ENCODE peak calls at places on chromosome 6, in ten cellular contexts. A is BE2C; U is stimulated activated CD8-positive, alpha-beta memory T cell treated with anti-CD3 and anti-CD28 coated beads, Interleukin-7, amount 100 ng/mL, for 4 hours; N is IMR-90; W is foreskin fibroblast; Y is brain microvascular endothelial cell; H is ELR; E is nephron progenitor cell; F is aorta; M is activated effector memory CD4-positive, alpha-beta T cell treated with Interleukin-2 at 50 U/mL for 16 hours. Z is an unnamed sample.
A peak's percentile ranks its signal among the peaks of the same experiment; 100 is the strongest.

GRCh38 chr6:116291701-116292396 is 12.1 kb upstream of the TSPYL1 start:
- DNase-seq in A (no peak), U (no peak), N (no peak), W (no peak), Y (no peak), H (no peak), E (no peak), F (no peak), M (no peak), Z (no peak)

GRCh38 chr6:12963566-12963965 is 247.0 kb downstream of the PHACTR1 start:
- DNase-seq in A (no peak), U (no peak), N (no peak), W (no peak), Y (no peak), H (no peak), E (no peak), F (no peak), M (no peak), Z (no peak)

GRCh38 chr6:111871207-111871606 is 2.0 kb downstream of the FYN start:
- DNase-seq in A (no peak), U (peak; percentile 39), N (no peak), W (no peak), Y (no peak), H (peak; percentile 10), E (no peak), F (no peak), M (no peak), Z (no peak)

GRCh38 chr6:150163970-150164369 is 21.1 kb downstream of the PPP1R14C start:
- DNase-seq in A (no peak), U (no peak), N (no peak), W (no peak), Y (no peak), H (no peak), E (no peak), F (no peak), M (no peak), Z (no peak)

GRCh38 chr6:163427498-163428254 is 13.2 kb downstream of the QKI start:
- DNase-seq in A (no peak), U (no peak), N (peak; percentile 82), W (peak; percentile 30), Y (no peak), H (peak; percentile 68), E (no peak), F (no peak), M (no peak), Z (peak; percentile 79)

GRCh38 chr6:160265869-160266476 is 7.4 kb upstream of the SLC22A2 start:
- DNase-seq in A (no peak), U (no peak), N (no peak), W (no peak), Y (no peak), H (no peak), E (no peak), F (no peak), M (no peak), Z (no peak)

GRCh38 chr6:44166591-44167184 is 8.1 kb downstream of the CAPN11 start:
- DNase-seq in A (no peak), U (no peak), N (no peak), W (no peak), Y (no peak), H (peak; percentile 28), E (no peak), F (no peak), M (no peak), Z (peak; percentile 15)

GRCh38 chr6:106666290-106667021 is 37.1 kb downstream of the QRSL1 start:
- DNase-seq in A (no peak), U (no peak), N (no peak), W (no peak), Y (no peak), H (no peak), E (no peak), F (no peak), M (no peak), Z (no peak)

GRCh38 chr6:166707045-166707444 is 80.0 kb upstream of the RPS6KA2 start:
- DNase-seq in A (peak; percentile 77), U (no peak), N (peak; percentile 8), W (no peak), Y (peak; percentile 43), H (peak; percentile 4), E (peak; percentile 64), F (no peak), M (no peak), Z (peak; percentile 55)

GRCh38 chr6:122930252-122931180 is 65.5 kb upstream of the CLVS2 start:
- DNase-seq in A (no peak), U (no peak), N (no peak), W (no peak), Y (no peak), H (no peak), E (no peak), F (no peak), M (no peak), Z (no peak)

GRCh38 chr6:72784071-72784470 is 162.2 kb downstream of the KCNQ5 start:
- DNase-seq in A (no peak), U (no peak), N (peak; percentile 42), W (no peak), Y (peak; percentile 20), H (peak; percentile 68), E (no peak), F (no peak), M (no peak), Z (no peak)

GRCh38 chr6:22313796-22314195 is 17.0 kb upstream of the PRL start:
- DNase-seq in A (no peak), U (no peak), N (no peak), W (no peak), Y (no peak), H (no peak), E (no peak), F (no peak), M (no peak), Z (no peak)

GRCh38 chr6:35850209-35850608 is 45.1 kb downstream of the LHFPL5 start:
- DNase-seq in A (no peak), U (no peak), N (no peak), W (no peak), Y (no peak), H (no peak), E (no peak), F (no peak), M (no peak), Z (no peak)

GRCh38 chr6:151300267-151300930 is 60.6 kb downstream of the AKAP12 start:
- DNase-seq in A (no peak), U (no peak), N (no peak), W (no peak), Y (no peak), H (no peak), E (no peak), F (no peak), M (no peak), Z (no peak)

Z was measured in SJCRH30.